ENCODE peak calls at places on chromosome 3, in five cellular contexts. One of them, this sample, is unnamed.

GRCh38 chr3:3627104-3627503 is 172.1 kb upstream of the LRRN1 start:
- DNase-seq in gastrocnemius medialis: no peak
- DNase-seq in tibial nerve: no peak
- DNase-seq in GM12891: no peak
- DNase-seq in breast epithelium: no peak
- DNase-seq in this sample: no peak

GRCh38 chr3:23162939-23163338 is 40.2 kb upstream of the UBE2E2 start:
- DNase-seq in gastrocnemius medialis: no peak
- DNase-seq in tibial nerve: no peak
- DNase-seq in GM12891: no peak
- DNase-seq in breast epithelium: no peak
- DNase-seq in this sample: no peak

GRCh38 chr3:139906441-139906840 is 28.5 kb upstream of the CLSTN2 start:
- DNase-seq in gastrocnemius medialis: no peak
- DNase-seq in tibial nerve: no peak
- DNase-seq in GM12891: no peak
- DNase-seq in breast epithelium: no peak
- DNase-seq in this sample: peak; percentile 22

GRCh38 chr3:11820540-11821041 is 26.1 kb downstream of the TAMM41 start:
- DNase-seq in gastrocnemius medialis: no peak
- DNase-seq in tibial nerve: no peak
- DNase-seq in GM12891: peak; percentile 25
- DNase-seq in breast epithelium: no peak
- DNase-seq in this sample: peak; percentile 58

GRCh38 chr3:142226474-142226873 is 1.1 kb upstream of the GK5 start:
- DNase-seq in gastrocnemius medialis: no peak
- DNase-seq in tibial nerve: no peak
- DNase-seq in GM12891: no peak
- DNase-seq in breast epithelium: no peak
- DNase-seq in this sample: no peak

GRCh38 chr3:58536501-58537411 is at the start of gene ACOX2:
- DNase-seq in gastrocnemius medialis: peak; percentile 56
- DNase-seq in tibial nerve: peak; percentile 52
- DNase-seq in GM12891: no peak
- DNase-seq in breast epithelium: no peak
- DNase-seq in this sample: no peak

GRCh38 chr3:141388823-141389617 is 20.7 kb downstream of the ZBTB38 start:
- DNase-seq in gastrocnemius medialis: no peak
- DNase-seq in tibial nerve: no peak
- DNase-seq in GM12891: no peak
- DNase-seq in breast epithelium: no peak
- DNase-seq in this sample: no peak

GRCh38 chr3:52117537-52117936 is 36.7 kb downstream of the POC1A start:
- DNase-seq in gastrocnemius medialis: no peak
- DNase-seq in tibial nerve: no peak
- DNase-seq in GM12891: no peak
- DNase-seq in breast epithelium: no peak
- DNase-seq in this sample: no peak

GRCh38 chr3:116920836-116921596 is 211.4 kb downstream of the TUSC7 start:
- DNase-seq in gastrocnemius medialis: no peak
- DNase-seq in tibial nerve: no peak
- DNase-seq in GM12891: no peak
- DNase-seq in breast epithelium: no peak
- DNase-seq in this sample: no peak

GRCh38 chr3:189999718-190000117 is 121.0 kb downstream of the P3H2 start:
- DNase-seq in gastrocnemius medialis: no peak
- DNase-seq in tibial nerve: no peak
- DNase-seq in GM12891: no peak
- DNase-seq in breast epithelium: no peak
- DNase-seq in this sample: no peak

GRCh38 chr3:152317956-152318355 is 49.2 kb downstream of the MBNL1 start:
- DNase-seq in gastrocnemius medialis: no peak
- DNase-seq in tibial nerve: no peak
- DNase-seq in GM12891: no peak
- DNase-seq in breast epithelium: no peak
- DNase-seq in this sample: no peak

GRCh38 chr3:69403406-69403934 is 17.6 kb upstream of the FRMD4B start:
- DNase-seq in gastrocnemius medialis: no peak
- DNase-seq in tibial nerve: no peak
- DNase-seq in GM12891: no peak
- DNase-seq in breast epithelium: no peak
- DNase-seq in this sample: no peak

GRCh38 chr3:49781415-49782199 is 4.7 kb downstream of the IP6K1 start:
- DNase-seq in gastrocnemius medialis: no peak
- DNase-seq in tibial nerve: no peak
- DNase-seq in GM12891: no peak
- DNase-seq in breast epithelium: no peak
- DNase-seq in this sample: no peak

GRCh38 chr3:13497386-13497785 is 17.3 kb downstream of the HDAC11 start:
- DNase-seq in gastrocnemius medialis: no peak
- DNase-seq in tibial nerve: no peak
- DNase-seq in GM12891: no peak
- DNase-seq in breast epithelium: no peak
- DNase-seq in this sample: no peak

GRCh38 chr3:101851072-101851471 is 1.8 kb downstream of the NFKBIZ start:
- DNase-seq in gastrocnemius medialis: no peak
- DNase-seq in tibial nerve: no peak
- DNase-seq in GM12891: no peak
- DNase-seq in breast epithelium: no peak
- DNase-seq in this sample: no peak

GRCh38 chr3:12296511-12296910 is 7.6 kb downstream of the PPARG start:
- DNase-seq in gastrocnemius medialis: no peak
- DNase-seq in tibial nerve: no peak
- DNase-seq in GM12891: no peak
- DNase-seq in breast epithelium: no peak
- DNase-seq in this sample: no peak

GRCh38 chr3:70231224-70231623 is 81.2 kb downstream of the MDFIC2 start:
- DNase-seq in gastrocnemius medialis: no peak
- DNase-seq in tibial nerve: no peak
- DNase-seq in GM12891: no peak
- DNase-seq in breast epithelium: no peak
- DNase-seq in this sample: no peak

GRCh38 chr3:182979719-182980191 is 583 bp downstream of the DCUN1D1 start:
- DNase-seq in gastrocnemius medialis: no peak
- DNase-seq in tibial nerve: no peak
- DNase-seq in GM12891: no peak
- DNase-seq in breast epithelium: no peak
- DNase-seq in this sample: peak; percentile 33

GRCh38 chr3:151101270-151101954 is 15.9 kb downstream of the MED12L start:
- DNase-seq in gastrocnemius medialis: no peak
- DNase-seq in tibial nerve: no peak
- DNase-seq in GM12891: no peak
- DNase-seq in breast epithelium: no peak
- DNase-seq in this sample: no peak

GRCh38 chr3:4950351-4950784 is 28.9 kb upstream of the BHLHE40 start:
- DNase-seq in gastrocnemius medialis: peak; percentile 25
- DNase-seq in tibial nerve: no peak
- DNase-seq in GM12891: no peak
- DNase-seq in breast epithelium: no peak
- DNase-seq in this sample: no peak

GRCh38 chr3:184780981-184781515 is 30.9 kb upstream of the VPS8 start:
- DNase-seq in gastrocnemius medialis: no peak
- DNase-seq in tibial nerve: no peak
- DNase-seq in GM12891: no peak
- DNase-seq in breast epithelium: no peak
- DNase-seq in this sample: no peak

GRCh38 chr3:152623286-152623685 is 211.6 kb upstream of the P2RY1 start:
- DNase-seq in gastrocnemius medialis: no peak
- DNase-seq in tibial nerve: no peak
- DNase-seq in GM12891: no peak
- DNase-seq in breast epithelium: no peak
- DNase-seq in this sample: no peak

GRCh38 chr3:194757629-194758028 is 71.9 kb downstream of the FAM43A start:
- DNase-seq in gastrocnemius medialis: no peak
- DNase-seq in tibial nerve: no peak
- DNase-seq in GM12891: no peak
- DNase-seq in breast epithelium: no peak
- DNase-seq in this sample: no peak

GRCh38 chr3:172272699-172273098 is 175.6 kb downstream of the GHSR start:
- DNase-seq in gastrocnemius medialis: no peak
- DNase-seq in tibial nerve: no peak
- DNase-seq in GM12891: no peak
- DNase-seq in breast epithelium: no peak
- DNase-seq in this sample: no peak

GRCh38 chr3:187742351-187743171 is 2.7 kb downstream of the BCL6 start:
- DNase-seq in gastrocnemius medialis: peak; percentile 83
- DNase-seq in tibial nerve: no peak
- DNase-seq in GM12891: no peak
- DNase-seq in breast epithelium: no peak
- DNase-seq in this sample: no peak

GRCh38 chr3:66789584-66790237 is 208.4 kb upstream of the KBTBD8 start:
- DNase-seq in gastrocnemius medialis: peak; percentile 17
- DNase-seq in tibial nerve: no peak
- DNase-seq in GM12891: no peak
- DNase-seq in breast epithelium: no peak
- DNase-seq in this sample: no peak

GRCh38 chr3:37620071-37620635 is 241.5 kb upstream of the CTDSPL start:
- DNase-seq in gastrocnemius medialis: no peak
- DNase-seq in tibial nerve: no peak
- DNase-seq in GM12891: no peak
- DNase-seq in breast epithelium: no peak
- DNase-seq in this sample: no peak

GRCh38 chr3:172176385-172176784 is 137.0 kb downstream of the FNDC3B start:
- DNase-seq in gastrocnemius medialis: no peak
- DNase-seq in tibial nerve: no peak
- DNase-seq in GM12891: no peak
- DNase-seq in breast epithelium: no peak
- DNase-seq in this sample: no peak

GRCh38 chr3:59286791-59287531 is 237.1 kb upstream of the CFAP20DC start:
- DNase-seq in gastrocnemius medialis: no peak
- DNase-seq in tibial nerve: no peak
- DNase-seq in GM12891: no peak
- DNase-seq in breast epithelium: no peak
- DNase-seq in this sample: no peak

GRCh38 chr3:55405436-55405835 is 81.7 kb downstream of the WNT5A start:
- DNase-seq in gastrocnemius medialis: no peak
- DNase-seq in tibial nerve: no peak
- DNase-seq in GM12891: no peak
- DNase-seq in breast epithelium: no peak
- DNase-seq in this sample: peak; percentile 9

GRCh38 chr3:12192655-12193484 is 34.2 kb upstream of the TIMP4 start:
- DNase-seq in gastrocnemius medialis: no peak
- DNase-seq in tibial nerve: no peak
- DNase-seq in GM12891: no peak
- DNase-seq in breast epithelium: no peak
- DNase-seq in this sample: no peak

DNA sequence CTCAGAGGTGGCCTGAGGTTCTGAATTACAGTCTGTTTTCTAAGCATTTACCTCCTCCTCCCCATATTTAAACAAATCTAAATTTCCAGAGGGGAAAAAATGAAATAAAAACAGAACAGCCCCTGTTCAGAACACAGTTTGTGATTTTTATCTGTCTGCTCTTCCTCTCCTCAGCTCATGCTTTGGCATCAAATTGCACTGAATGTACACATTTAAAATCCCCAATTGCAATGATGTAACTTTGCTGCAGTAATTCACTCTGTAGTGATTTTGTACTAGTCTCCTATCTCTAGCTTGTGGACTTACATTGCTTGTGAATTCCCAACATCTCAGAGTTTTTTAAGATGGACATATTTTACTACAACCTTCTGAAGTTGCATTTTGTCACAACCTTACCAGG is 81.7 kb upstream of the ROBO2 start:
- DNase-seq in gastrocnemius medialis: no peak
- DNase-seq in tibial nerve: no peak
- DNase-seq in GM12891: no peak
- DNase-seq in breast epithelium: no peak
- DNase-seq in this sample: no peak
- TF ChIP-seq POLR2A in gastrocnemius medialis: no peak
- TF ChIP-seq POLR2A in tibial nerve: no peak
- TF ChIP-seq POLR2A in GM12891: no peak
- TF ChIP-seq POLR2A in breast epithelium: no peak
- TF ChIP-seq POLR2A in this sample: no peak

GRCh38 chr3:45026957-45027356 is 854 bp downstream of the CLEC3B start:
- DNase-seq in gastrocnemius medialis: peak; percentile 78
- DNase-seq in tibial nerve: peak; percentile 56
- DNase-seq in GM12891: no peak
- DNase-seq in breast epithelium: no peak
- DNase-seq in this sample: peak; percentile 40
- TF ChIP-seq POLR2A in gastrocnemius medialis: no peak
- TF ChIP-seq POLR2A in tibial nerve: no peak
- TF ChIP-seq POLR2A in GM12891: no peak
- TF ChIP-seq POLR2A in breast epithelium: no peak
- TF ChIP-seq POLR2A in this sample: no peak

GRCh38 chr3:126371096-126371705 is 14.0 kb upstream of the KLF15 start:
- DNase-seq in gastrocnemius medialis: no peak
- DNase-seq in tibial nerve: no peak
- DNase-seq in GM12891: no peak
- DNase-seq in breast epithelium: no peak
- DNase-seq in this sample: no peak
- TF ChIP-seq POLR2A in gastrocnemius medialis: no peak
- TF ChIP-seq POLR2A in tibial nerve: no peak
- TF ChIP-seq POLR2A in GM12891: no peak
- TF ChIP-seq POLR2A in breast epithelium: no peak
- TF ChIP-seq POLR2A in this sample: no peak

GRCh38 chr3:28253040-28253715 is 11.8 kb downstream of the CMC1 start:
- DNase-seq in gastrocnemius medialis: no peak
- DNase-seq in tibial nerve: no peak
- DNase-seq in GM12891: no peak
- DNase-seq in breast epithelium: no peak
- DNase-seq in this sample: no peak

GRCh38 chr3:28252016-28252415 is 10.6 kb downstream of the CMC1 start:
- DNase-seq in gastrocnemius medialis: no peak
- DNase-seq in tibial nerve: no peak
- DNase-seq in GM12891: no peak
- DNase-seq in breast epithelium: no peak
- DNase-seq in this sample: no peak

GRCh38 chr3:28247286-28247685 is 5.9 kb downstream of the CMC1 start:
- DNase-seq in gastrocnemius medialis: no peak
- DNase-seq in tibial nerve: no peak
- DNase-seq in GM12891: no peak
- DNase-seq in breast epithelium: no peak
- DNase-seq in this sample: no peak

GRCh38 chr3:28250999-28251398 is 9.6 kb downstream of the CMC1 start:
- DNase-seq in gastrocnemius medialis: no peak
- DNase-seq in tibial nerve: no peak
- DNase-seq in GM12891: no peak
- DNase-seq in breast epithelium: no peak
- DNase-seq in this sample: no peak
- TF ChIP-seq POLR2A in gastrocnemius medialis: no peak
- TF ChIP-seq POLR2A in tibial nerve: no peak
- TF ChIP-seq POLR2A in GM12891: no peak
- TF ChIP-seq POLR2A in breast epithelium: no peak
- TF ChIP-seq POLR2A in this sample: no peak

This sample was measured in H54.